ENCODE peak calls at places on chromosomes 3 and 15, in four cellular contexts. One of them, this sample, is unnamed. For H3K36me3, the result is how much of the 10 kb centered on the place peaks cover.

GRCh38 chr3:158739078-158739477 is 6.8 kb upstream of the RARRES1 start:
- DNase-seq in ovary: no peak
- DNase-seq in heart right ventricle: no peak
- DNase-seq in K562: no peak
- DNase-seq in this sample: no peak

GRCh38 chr15:91408476-91409076 is 308.5 kb downstream of the SV2B start:
- DNase-seq in heart right ventricle: peak
- DNase-seq in ovary: no peak
- DNase-seq in K562: no peak
- DNase-seq in this sample: no peak

GRCh38 chr3:32881624-32882023 is 63.8 kb downstream of the TRIM71 start:
- DNase-seq in heart right ventricle: no peak
- DNase-seq in K562: no peak
- DNase-seq in ovary: no peak
- DNase-seq in this sample: no peak

GRCh38 chr3:150733373-150733935 is 29.5 kb downstream of the SIAH2 start:
- DNase-seq in K562: peak
- DNase-seq in heart right ventricle: no peak
- DNase-seq in ovary: no peak
- DNase-seq in this sample: no peak

GRCh38 chr15:90286678-90287077 is 21.2 kb downstream of the NGRN start:
- DNase-seq in heart right ventricle: no peak
- DNase-seq in K562: peak
- DNase-seq in ovary: no peak
- DNase-seq in this sample: no peak

GRCh38 chr3:52403271-52403841 is 41.5 kb downstream of the SEMA3G start:
- DNase-seq in heart right ventricle: no peak
- DNase-seq in ovary: no peak
- DNase-seq in K562: no peak
- DNase-seq in this sample: no peak

GRCh38 chr15:41870689-41871081 is 23.2 kb downstream of the SPTBN5 start:
- DNase-seq in heart right ventricle: no peak
- DNase-seq in K562: peak
- DNase-seq in ovary: no peak
- DNase-seq in this sample: peak

GRCh38 chr3:157128771-157129671 is 30.9 kb downstream of the CCNL1 start:
- DNase-seq in K562: no peak
- DNase-seq in heart right ventricle: no peak
- DNase-seq in ovary: no peak
- DNase-seq in this sample: no peak

GRCh38 chr3:79329154-79329553 is 438.6 kb downstream of the ROBO1 start:
- DNase-seq in ovary: no peak
- DNase-seq in heart right ventricle: no peak
- DNase-seq in K562: no peak
- DNase-seq in this sample: peak

GRCh38 chr15:68112711-68113110 is 58.6 kb downstream of the PIAS1 start:
- DNase-seq in K562: no peak
- DNase-seq in ovary: no peak
- DNase-seq in heart right ventricle: no peak
- DNase-seq in this sample: no peak

GRCh38 chr15:83380682-83381081 is 66.5 kb upstream of the SH3GL3 start:
- DNase-seq in K562: peak
- DNase-seq in ovary: no peak
- DNase-seq in heart right ventricle: peak
- DNase-seq in this sample: no peak

GRCh38 chr3:187747506-187747905 is 2.2 kb upstream of the BCL6 start:
- DNase-seq in K562: peak
- DNase-seq in heart right ventricle: no peak
- DNase-seq in ovary: no peak
- DNase-seq in this sample: no peak
- H3K4me3 ChIP-seq in K562: peak
- H3K4me3 ChIP-seq in heart right ventricle: no peak
- H3K4me3 ChIP-seq in ovary: no peak
- H3K4me3 ChIP-seq in this sample: no peak

GRCh38 chr3:149371001-149371722 is 6.3 kb downstream of the TM4SF1 start:
- DNase-seq in ovary: no peak
- DNase-seq in heart right ventricle: no peak
- DNase-seq in K562: no peak
- DNase-seq in this sample: no peak
- H3K36me3 ChIP-seq in ovary: under half
- H3K36me3 ChIP-seq in heart right ventricle: under half
- H3K36me3 ChIP-seq in K562: under half
- H3K36me3 ChIP-seq in this sample: under half

DNA sequence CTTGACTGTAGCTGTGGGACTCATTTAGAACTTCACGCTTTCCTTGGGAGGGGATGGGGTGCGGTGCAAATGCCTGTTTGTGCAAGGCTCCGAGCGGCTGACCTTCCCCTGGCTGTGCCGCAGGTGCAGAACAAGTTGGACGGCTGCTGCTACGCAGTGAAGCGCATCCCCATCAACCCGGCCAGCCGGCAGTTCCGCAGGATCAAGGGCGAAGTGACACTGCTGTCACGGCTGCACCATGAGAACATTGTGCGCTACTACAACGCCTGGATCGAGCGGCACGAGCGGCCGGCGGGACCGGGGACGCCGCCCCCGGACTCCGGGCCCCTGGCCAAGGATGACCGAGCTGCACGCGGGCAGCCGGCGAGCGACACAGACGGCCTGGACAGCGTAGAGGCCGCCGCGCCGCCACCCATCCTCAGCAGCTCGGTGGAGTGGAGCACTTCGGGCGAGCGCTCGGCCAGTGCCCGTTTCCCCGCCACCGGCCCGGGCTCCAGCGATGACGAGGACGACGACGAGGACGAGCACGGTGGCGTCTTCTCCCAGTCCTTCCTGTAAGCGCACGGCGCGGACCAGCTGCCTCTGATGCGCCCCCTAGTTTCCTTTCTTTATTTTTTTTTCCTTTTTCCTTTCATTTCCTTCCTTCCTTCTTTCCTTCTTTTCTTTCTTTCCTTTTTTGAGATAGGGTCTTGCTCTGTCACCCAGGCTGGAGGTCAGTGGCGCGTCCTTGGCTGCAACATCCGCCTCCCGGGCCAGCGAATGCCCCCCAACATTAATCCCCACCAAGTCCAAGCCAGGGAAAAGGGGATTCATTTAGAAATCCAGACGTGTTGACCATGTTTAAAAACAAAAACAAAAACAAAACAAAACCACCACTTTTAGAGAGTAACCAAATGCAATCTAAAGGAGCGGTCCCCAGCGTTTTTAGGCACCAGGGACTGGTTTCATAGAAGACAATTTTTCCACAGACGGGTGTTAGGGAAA is 42.7 kb downstream of the EIF2AK4 start:
- DNase-seq in ovary: peak
- DNase-seq in heart right ventricle: peak
- DNase-seq in K562: no peak
- DNase-seq in this sample: peak
- TF ChIP-seq CTCF in ovary: peak
- TF ChIP-seq CTCF in heart right ventricle: peak
- TF ChIP-seq CTCF in K562: no peak
- TF ChIP-seq CTCF in this sample: peak

GRCh38 chr3:42651248-42652091 is 2.0 kb upstream of the ZBTB47 start:
- DNase-seq in ovary: no peak
- DNase-seq in heart right ventricle: no peak
- DNase-seq in K562: no peak
- DNase-seq in this sample: peak
- H3K4me3 ChIP-seq in ovary: no peak
- H3K4me3 ChIP-seq in heart right ventricle: no peak
- H3K4me3 ChIP-seq in K562: no peak
- H3K4me3 ChIP-seq in this sample: no peak

DNA sequence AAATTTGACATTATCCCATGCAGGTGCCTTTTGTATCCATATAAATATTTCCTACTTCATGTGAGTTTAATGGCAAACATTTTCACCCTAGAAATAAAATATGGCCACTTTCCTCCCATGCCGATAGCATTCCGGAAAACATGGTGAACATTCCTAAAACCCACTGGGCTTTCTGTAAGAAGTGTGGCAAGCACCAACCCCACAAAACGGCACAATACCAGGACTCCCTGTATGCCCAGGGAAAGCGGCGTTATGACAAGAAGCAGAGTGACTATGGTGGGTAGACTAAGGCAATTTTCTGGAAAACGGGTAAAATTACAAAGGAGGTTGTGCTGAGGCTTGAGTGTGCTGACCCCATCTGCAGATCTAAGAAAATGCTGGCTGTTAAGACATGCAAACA is 7.6 kb downstream of the ANXA2 start:
- DNase-seq in ovary: no peak
- DNase-seq in heart right ventricle: no peak
- DNase-seq in K562: no peak
- DNase-seq in this sample: no peak
- H3K36me3 ChIP-seq in ovary: under half
- H3K36me3 ChIP-seq in heart right ventricle: under half
- H3K36me3 ChIP-seq in K562: half or more
- H3K36me3 ChIP-seq in this sample: under half

GRCh38 chr15:56286213-56286612 is 42.5 kb upstream of the RFX7 start:
- DNase-seq in K562: peak
- DNase-seq in heart right ventricle: no peak
- DNase-seq in ovary: no peak
- DNase-seq in this sample: no peak
- TF ChIP-seq CTCF in K562: peak
- TF ChIP-seq CTCF in heart right ventricle: no peak
- TF ChIP-seq CTCF in ovary: no peak
- TF ChIP-seq CTCF in this sample: no peak